ENCODE peak calls at places on chromosomes 4 and X, in four cellular contexts. F is aorta; D is CD8-positive, alpha-beta T cell; M is CD4-positive, alpha-beta T cell. X is an unnamed sample.

GRCh38 chrX:115226929-115227328 is 7.0 kb downstream of the LRCH2 start:
- DNase-seq in F (no peak), D (no peak), M (no peak), X (no peak)

GRCh38 chr4:52612341-52612740 is 46.8 kb downstream of the USP46 start:
- DNase-seq in F (no peak), D (no peak), M (no peak), X (no peak)

GRCh38 chr4:163243297-163243981 is 76.7 kb upstream of the NAF1 start:
- DNase-seq in F (no peak), D (no peak), M (no peak), X (no peak)

GRCh38 chrX:40637687-40638086 is 9.7 kb downstream of the CXorf38 start:
- DNase-seq in F (no peak), D (no peak), M (no peak), X (no peak)

GRCh38 chr4:1090036-1090435 is 23.3 kb downstream of the RNF212 start:
- DNase-seq in F (no peak), D (no peak), M (no peak), X (no peak)

GRCh38 chr4:2961411-2962098 is 1.7 kb downstream of the NOP14 start:
- DNase-seq in F (no peak), D (peak), M (no peak), X (no peak)

GRCh38 chr4:140756292-140757219 is at the start of gene TBC1D9:
- DNase-seq in F (peak), D (no peak), M (no peak), X (peak)

GRCh38 chr4:89305028-89305427 is 2.6 kb downstream of the GPRIN3 start:
- DNase-seq in F (no peak), D (no peak), M (no peak), X (no peak)

GRCh38 chrX:13863326-13863725 is 46.4 kb upstream of the GPM6B start:
- DNase-seq in F (no peak), D (no peak), M (no peak), X (no peak)

GRCh38 chr4:128649575-128650205 is 159.8 kb upstream of the JADE1 start:
- DNase-seq in F (no peak), D (no peak), M (no peak), X (no peak)

GRCh38 chr4:128657638-128658037 is 151.9 kb upstream of the JADE1 start:
- DNase-seq in F (no peak), D (no peak), M (no peak), X (no peak)

GRCh38 chr4:128654465-128654864 is 155.0 kb upstream of the JADE1 start:
- DNase-seq in F (no peak), D (no peak), M (no peak), X (no peak)

GRCh38 chr4:128658214-128658621 is 151.3 kb upstream of the JADE1 start:
- DNase-seq in F (no peak), D (no peak), M (no peak), X (no peak)

GRCh38 chr4:128653514-128654420 is 155.7 kb upstream of the JADE1 start:
- DNase-seq in F (no peak), D (no peak), M (no peak), X (peak)
- H3K27ac ChIP-seq in F (no peak), D (no peak), M (no peak), X (no peak)

DNA sequence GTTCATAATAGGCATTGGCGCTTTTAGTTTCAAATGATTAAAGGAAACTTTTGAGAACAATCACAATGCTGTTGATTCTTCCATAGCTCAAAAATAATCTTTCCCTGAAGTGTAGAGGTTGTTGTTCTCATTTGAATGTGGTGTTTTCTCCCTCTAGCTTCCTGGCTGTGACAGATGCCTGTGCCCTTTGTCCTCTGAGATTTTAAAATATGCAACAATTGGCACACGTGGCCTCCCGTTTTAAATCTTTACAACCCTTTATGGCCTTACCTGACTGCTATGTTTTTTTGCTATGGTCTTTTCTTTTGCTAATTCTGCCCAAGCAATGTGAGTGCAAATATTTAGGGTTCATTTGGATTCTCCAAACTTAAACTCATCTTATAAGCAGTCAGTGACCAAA is 22.9 kb upstream of the CASK start:
- DNase-seq in F (no peak), D (no peak), M (no peak), X (no peak)
- H3K27ac ChIP-seq in F (no peak), D (no peak), M (no peak), X (no peak)

DNA sequence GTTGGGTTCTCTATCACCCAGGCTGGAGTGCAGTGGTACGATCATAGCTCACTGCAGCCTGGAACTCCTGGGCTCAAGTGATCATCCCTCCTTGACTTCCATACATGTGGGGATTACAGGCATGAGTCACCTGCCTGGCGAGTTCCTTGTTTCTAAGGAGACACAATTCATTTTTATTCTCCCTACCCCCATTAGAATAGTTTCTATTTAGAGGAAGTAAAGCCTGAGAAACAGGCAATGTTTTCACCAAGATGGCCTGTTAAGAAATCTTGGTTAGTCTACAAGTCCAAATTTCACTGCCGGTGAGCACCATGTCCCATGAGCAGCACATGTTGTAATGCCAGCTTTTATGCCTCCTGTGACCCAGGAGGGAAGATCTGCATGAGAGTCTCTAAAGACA is 5.7 kb downstream of the CYBB start:
- DNase-seq in F (no peak), D (no peak), M (no peak), X (no peak)
- H3K27ac ChIP-seq in F (no peak), D (no peak), M (no peak), X (no peak)

GRCh38 chr4:122104184-122104583 is 47.9 kb upstream of the BLTP1 start:
- DNase-seq in F (no peak), D (no peak), M (no peak), X (no peak)

GRCh38 chr4:122100508-122100907 is 51.6 kb upstream of the BLTP1 start:
- DNase-seq in F (no peak), D (no peak), M (no peak), X (no peak)

GRCh38 chr4:122099896-122100295 is 52.2 kb upstream of the BLTP1 start:
- DNase-seq in F (no peak), D (no peak), M (no peak), X (no peak)
- H3K27ac ChIP-seq in F (no peak), D (no peak), M (no peak), X (no peak)

GRCh38 chr4:82380344-82380743 is 6.6 kb upstream of the HNRNPD start:
- DNase-seq in F (no peak), D (no peak), M (no peak), X (no peak)
- H3K27ac ChIP-seq in F (no peak), D (no peak), M (no peak), X (no peak)

GRCh38 chrX:80576815-80577533 is 156.7 kb downstream of the TENT5D start:
- DNase-seq in F (peak), D (no peak), M (no peak), X (no peak)
- H3K27ac ChIP-seq in F (no peak), D (no peak), M (no peak), X (no peak)

GRCh38 chr4:182575225-182575624 is 332.0 kb downstream of the TENM3 start:
- DNase-seq in F (no peak), D (no peak), M (no peak), X (no peak)
- H3K27ac ChIP-seq in F (no peak), D (no peak), M (no peak), X (no peak)

GRCh38 chrX:16487620-16488380 is 162.2 kb upstream of the S100G start:
- DNase-seq in F (no peak), D (no peak), M (no peak), X (no peak)
- H3K27ac ChIP-seq in F (no peak), D (no peak), M (no peak), X (no peak)

X was measured in caudate nucleus.